ENCODE peak calls at places on chromosome 17, in six cellular contexts. One of them, this sample, is unnamed.

GRCh38 chr17:8659758-8660410 is 29.4 kb upstream of the MYH10 start:
- DNase-seq in mesenchymal stem cell: no peak
- DNase-seq in mesendoderm: no peak
- DNase-seq in neuronal stem cell: no peak
- DNase-seq in H9: no peak
- DNase-seq in trophoblast cell: no peak
- DNase-seq in this sample: no peak

GRCh38 chr17:79979201-79979840 is 56.4 kb downstream of the TBC1D16 start:
- DNase-seq in mesenchymal stem cell: no peak
- DNase-seq in mesendoderm: no peak
- DNase-seq in neuronal stem cell: no peak
- DNase-seq in H9: peak
- DNase-seq in trophoblast cell: no peak
- DNase-seq in this sample: no peak

GRCh38 chr17:4497101-4497824 is 1.4 kb upstream of the SPNS2 start:
- DNase-seq in mesenchymal stem cell: no peak
- DNase-seq in mesendoderm: no peak
- DNase-seq in neuronal stem cell: no peak
- DNase-seq in H9: no peak
- DNase-seq in trophoblast cell: no peak
- DNase-seq in this sample: peak

GRCh38 chr17:70181866-70182265 is 12.5 kb downstream of the KCNJ2 start:
- DNase-seq in mesenchymal stem cell: no peak
- DNase-seq in mesendoderm: no peak
- DNase-seq in neuronal stem cell: no peak
- DNase-seq in H9: no peak
- DNase-seq in trophoblast cell: no peak
- DNase-seq in this sample: peak

GRCh38 chr17:49229805-49230600 is 584 bp downstream of the PHOSPHO1 start:
- DNase-seq in mesenchymal stem cell: peak
- DNase-seq in mesendoderm: no peak
- DNase-seq in neuronal stem cell: no peak
- DNase-seq in H9: no peak
- DNase-seq in trophoblast cell: no peak
- DNase-seq in this sample: no peak

GRCh38 chr17:73340093-73340596 is 28.3 kb upstream of the CDC42EP4 start:
- DNase-seq in mesenchymal stem cell: peak
- DNase-seq in mesendoderm: no peak
- DNase-seq in neuronal stem cell: no peak
- DNase-seq in H9: no peak
- DNase-seq in trophoblast cell: peak
- DNase-seq in this sample: peak

GRCh38 chr17:48051706-48052486 is 3.7 kb downstream of the NFE2L1 start:
- DNase-seq in mesenchymal stem cell: peak
- DNase-seq in mesendoderm: no peak
- DNase-seq in neuronal stem cell: no peak
- DNase-seq in H9: no peak
- DNase-seq in trophoblast cell: peak
- DNase-seq in this sample: peak

GRCh38 chr17:64218066-64218465 is 45.0 kb downstream of the TEX2 start:
- DNase-seq in mesenchymal stem cell: no peak
- DNase-seq in mesendoderm: no peak
- DNase-seq in neuronal stem cell: no peak
- DNase-seq in H9: no peak
- DNase-seq in trophoblast cell: no peak
- DNase-seq in this sample: no peak

GRCh38 chr17:69462010-69462409 is 47.5 kb downstream of the MAP2K6 start:
- DNase-seq in mesenchymal stem cell: no peak
- DNase-seq in mesendoderm: no peak
- DNase-seq in neuronal stem cell: no peak
- DNase-seq in H9: no peak
- DNase-seq in trophoblast cell: no peak
- DNase-seq in this sample: no peak

GRCh38 chr17:61000911-61001310 is 323.3 kb downstream of the BCAS3 start:
- DNase-seq in mesenchymal stem cell: peak
- DNase-seq in mesendoderm: peak
- DNase-seq in neuronal stem cell: no peak
- DNase-seq in H9: no peak
- DNase-seq in trophoblast cell: no peak
- DNase-seq in this sample: peak

GRCh38 chr17:81940538-81941483 is 3.7 kb upstream of the PYCR1 start:
- DNase-seq in mesenchymal stem cell: no peak
- DNase-seq in mesendoderm: no peak
- DNase-seq in neuronal stem cell: no peak
- DNase-seq in H9: no peak
- DNase-seq in trophoblast cell: no peak
- DNase-seq in this sample: no peak

GRCh38 chr17:51778842-51779241 is 379.7 kb downstream of the CA10 start:
- DNase-seq in mesenchymal stem cell: no peak
- DNase-seq in mesendoderm: no peak
- DNase-seq in neuronal stem cell: no peak
- DNase-seq in H9: no peak
- DNase-seq in trophoblast cell: no peak
- DNase-seq in this sample: no peak
- H2BK120ac ChIP-seq in mesenchymal stem cell: no peak
- H2BK120ac ChIP-seq in mesendoderm: no peak
- H2BK120ac ChIP-seq in neuronal stem cell: no peak
- H2BK120ac ChIP-seq in H9: no peak
- H2BK120ac ChIP-seq in trophoblast cell: no peak
- H2BK120ac ChIP-seq in this sample: no peak

DNA sequence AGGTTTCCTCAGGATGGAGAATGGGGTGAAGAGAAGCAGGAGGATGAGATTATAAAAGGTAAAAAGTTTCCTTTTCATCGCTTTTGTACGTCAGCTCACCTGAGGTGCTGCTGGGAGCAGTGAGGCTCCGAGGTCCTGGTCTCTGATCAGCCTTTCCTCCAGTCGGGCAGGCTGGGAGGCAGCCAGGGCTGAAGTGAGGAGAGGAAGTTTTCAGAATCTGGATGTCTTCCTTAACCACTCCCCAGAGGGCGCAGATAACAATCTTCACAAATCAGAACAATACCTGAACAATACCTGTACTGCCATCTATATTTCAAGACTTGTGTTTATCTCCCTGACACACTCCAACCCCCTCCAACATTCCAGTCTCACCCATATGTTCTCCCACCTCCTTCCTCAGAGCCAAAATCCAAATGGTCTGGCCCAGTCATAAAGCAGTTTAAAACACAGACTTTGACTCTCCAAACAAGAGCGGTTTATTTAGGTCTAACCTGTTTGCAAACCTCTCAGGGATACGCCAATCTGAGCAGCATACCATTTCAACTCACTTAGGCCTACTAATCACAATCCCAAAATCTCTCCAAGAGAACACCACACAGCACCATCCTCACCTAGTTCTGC is 6.8 kb downstream of the ZNF18 start:
- DNase-seq in mesenchymal stem cell: no peak
- DNase-seq in mesendoderm: no peak
- DNase-seq in neuronal stem cell: no peak
- DNase-seq in H9: no peak
- DNase-seq in trophoblast cell: no peak
- DNase-seq in this sample: no peak
- H2BK120ac ChIP-seq in mesenchymal stem cell: no peak
- H2BK120ac ChIP-seq in mesendoderm: no peak
- H2BK120ac ChIP-seq in neuronal stem cell: no peak
- H2BK120ac ChIP-seq in H9: no peak
- H2BK120ac ChIP-seq in trophoblast cell: no peak
- H2BK120ac ChIP-seq in this sample: no peak

GRCh38 chr17:76137026-76137350 is 4.1 kb downstream of the FOXJ1 start:
- DNase-seq in mesenchymal stem cell: no peak
- DNase-seq in mesendoderm: no peak
- DNase-seq in neuronal stem cell: no peak
- DNase-seq in H9: no peak
- DNase-seq in trophoblast cell: no peak
- DNase-seq in this sample: no peak
- H2BK120ac ChIP-seq in mesenchymal stem cell: no peak
- H2BK120ac ChIP-seq in mesendoderm: no peak
- H2BK120ac ChIP-seq in neuronal stem cell: peak
- H2BK120ac ChIP-seq in H9: no peak
- H2BK120ac ChIP-seq in trophoblast cell: no peak
- H2BK120ac ChIP-seq in this sample: no peak

DNA sequence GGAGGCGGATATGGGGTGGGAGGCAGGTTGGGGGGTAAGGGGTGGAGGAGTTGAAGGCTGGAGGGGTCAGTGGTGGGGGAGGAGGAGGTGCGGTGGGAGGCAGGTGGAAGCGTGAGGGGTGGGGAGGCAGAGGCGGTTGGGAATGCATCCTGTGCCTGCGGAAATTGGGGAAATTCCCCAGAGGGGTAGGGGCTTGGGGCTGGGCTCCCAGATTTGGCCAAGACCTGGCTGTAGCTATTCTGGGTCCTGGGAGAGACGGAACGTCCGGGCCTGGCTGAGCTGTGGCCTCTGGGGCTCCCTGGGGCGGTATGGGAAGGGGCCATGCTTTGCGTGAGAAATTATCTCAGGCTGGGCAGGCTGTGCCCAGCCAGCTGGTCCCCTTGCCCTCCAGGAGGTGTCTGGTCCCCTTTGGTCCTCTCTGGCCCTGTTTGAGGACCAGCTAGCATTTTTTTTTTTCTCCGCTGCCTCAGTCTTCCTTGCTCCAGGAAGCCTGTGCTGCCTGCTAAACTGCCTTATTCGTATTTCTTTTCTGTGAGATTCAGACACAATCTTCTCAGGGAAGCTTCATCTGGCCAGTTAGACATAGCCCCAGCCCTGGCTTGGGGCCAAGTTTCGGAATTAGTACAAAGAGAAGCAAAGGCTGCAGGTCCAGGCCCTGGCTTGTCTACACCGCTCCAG is 7.3 kb upstream of the TRPV2 start:
- DNase-seq in mesenchymal stem cell: peak
- DNase-seq in mesendoderm: no peak
- DNase-seq in neuronal stem cell: no peak
- DNase-seq in H9: peak
- DNase-seq in trophoblast cell: no peak
- DNase-seq in this sample: peak
- H2BK120ac ChIP-seq in mesenchymal stem cell: no peak
- H2BK120ac ChIP-seq in mesendoderm: no peak
- H2BK120ac ChIP-seq in neuronal stem cell: no peak
- H2BK120ac ChIP-seq in H9: no peak
- H2BK120ac ChIP-seq in trophoblast cell: no peak
- H2BK120ac ChIP-seq in this sample: no peak

GRCh38 chr17:7034955-7035590 is 742 bp upstream of the SLC16A13 start:
- DNase-seq in mesenchymal stem cell: no peak
- DNase-seq in mesendoderm: no peak
- DNase-seq in neuronal stem cell: no peak
- DNase-seq in H9: no peak
- DNase-seq in trophoblast cell: no peak
- DNase-seq in this sample: no peak

GRCh38 chr17:7038025-7038862 is 2.4 kb downstream of the SLC16A13 start:
- DNase-seq in mesenchymal stem cell: no peak
- DNase-seq in mesendoderm: no peak
- DNase-seq in neuronal stem cell: no peak
- DNase-seq in H9: peak
- DNase-seq in trophoblast cell: no peak
- DNase-seq in this sample: no peak

GRCh38 chr17:7035591-7036368 is at the start of gene SLC16A13:
- DNase-seq in mesenchymal stem cell: peak
- DNase-seq in mesendoderm: peak
- DNase-seq in neuronal stem cell: peak
- DNase-seq in H9: peak
- DNase-seq in trophoblast cell: peak
- DNase-seq in this sample: peak
- H2BK120ac ChIP-seq in mesenchymal stem cell: peak
- H2BK120ac ChIP-seq in mesendoderm: no peak
- H2BK120ac ChIP-seq in neuronal stem cell: no peak
- H2BK120ac ChIP-seq in H9: no peak
- H2BK120ac ChIP-seq in trophoblast cell: peak
- H2BK120ac ChIP-seq in this sample: peak

DNA sequence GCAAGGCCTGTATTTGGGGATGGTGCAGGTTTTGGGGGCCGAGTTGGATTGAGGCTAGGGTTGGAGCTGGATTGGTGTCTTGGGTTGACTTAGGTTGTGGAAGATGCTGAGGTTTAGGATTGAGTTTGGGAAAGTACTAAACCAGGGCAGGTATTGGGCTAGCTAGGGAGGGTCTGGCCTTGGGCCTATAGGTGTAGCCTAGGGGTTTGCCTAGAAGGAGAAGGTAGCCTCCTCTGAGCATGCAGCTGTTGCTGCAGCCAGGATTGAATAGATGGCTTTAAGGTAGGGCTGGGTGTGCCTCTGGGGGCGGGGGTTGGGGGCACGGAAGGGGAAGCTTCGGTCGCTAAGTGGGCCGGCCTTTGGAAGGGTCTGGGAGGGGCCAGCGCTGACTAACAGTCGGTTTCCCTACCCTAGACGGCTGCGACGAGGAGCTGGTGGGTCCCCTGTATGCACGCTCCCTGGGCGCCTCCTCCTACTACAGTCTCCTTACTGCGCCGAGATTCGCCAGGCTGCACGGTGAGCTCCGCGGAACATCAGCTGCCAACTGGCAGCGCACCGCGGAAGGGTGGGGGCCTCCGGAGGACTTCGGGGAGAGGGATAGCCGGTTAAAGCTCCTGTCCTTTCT is 1.2 kb downstream of the CNTNAP1 start:
- DNase-seq in mesenchymal stem cell: peak
- DNase-seq in mesendoderm: peak
- DNase-seq in neuronal stem cell: no peak
- DNase-seq in H9: peak
- DNase-seq in trophoblast cell: no peak
- DNase-seq in this sample: peak
- H2BK120ac ChIP-seq in mesenchymal stem cell: peak
- H2BK120ac ChIP-seq in mesendoderm: no peak
- H2BK120ac ChIP-seq in neuronal stem cell: no peak
- H2BK120ac ChIP-seq in H9: no peak
- H2BK120ac ChIP-seq in trophoblast cell: no peak
- H2BK120ac ChIP-seq in this sample: no peak

GRCh38 chr17:58338907-58339774 is 10.5 kb upstream of the TSPOAP1 start:
- DNase-seq in mesenchymal stem cell: peak
- DNase-seq in mesendoderm: peak
- DNase-seq in neuronal stem cell: no peak
- DNase-seq in H9: peak
- DNase-seq in trophoblast cell: no peak
- DNase-seq in this sample: peak
- H2BK120ac ChIP-seq in mesenchymal stem cell: no peak
- H2BK120ac ChIP-seq in mesendoderm: no peak
- H2BK120ac ChIP-seq in neuronal stem cell: no peak
- H2BK120ac ChIP-seq in H9: no peak
- H2BK120ac ChIP-seq in trophoblast cell: peak
- H2BK120ac ChIP-seq in this sample: peak

DNA sequence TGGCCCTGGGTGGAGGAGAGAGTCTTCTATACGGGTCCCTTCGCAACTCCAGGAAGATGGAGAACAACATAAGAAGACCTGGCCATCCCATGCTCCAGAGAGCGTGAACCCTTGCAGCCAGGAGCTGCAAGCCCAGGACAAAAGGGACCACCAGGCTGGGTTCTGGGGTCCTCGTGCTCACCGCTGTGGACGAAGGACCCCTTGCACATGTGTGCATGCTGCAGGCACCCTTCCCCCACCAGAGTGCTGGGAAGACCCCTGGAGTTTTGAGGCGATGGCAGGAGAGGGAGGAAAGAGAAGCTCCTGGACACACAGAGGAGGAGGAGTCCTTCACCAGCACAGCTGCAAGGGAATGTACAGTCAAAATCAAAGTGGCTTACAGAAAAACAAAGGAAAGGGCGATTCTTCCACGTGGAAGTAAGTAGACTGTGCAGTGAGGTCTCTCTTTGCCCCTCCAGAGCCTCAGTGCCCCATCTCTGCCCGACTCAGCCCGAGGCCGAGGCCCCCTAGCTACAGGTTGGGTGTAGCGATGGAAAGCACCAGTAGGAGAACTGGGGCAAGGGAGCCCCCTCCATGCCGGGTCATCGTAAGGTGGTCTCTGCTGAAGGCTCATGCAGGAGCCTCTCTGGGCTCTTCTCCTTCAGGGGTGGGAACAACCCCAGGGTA is 51.3 kb downstream of the PIMREG start:
- DNase-seq in mesenchymal stem cell: no peak
- DNase-seq in mesendoderm: no peak
- DNase-seq in neuronal stem cell: no peak
- DNase-seq in H9: peak
- DNase-seq in trophoblast cell: no peak
- DNase-seq in this sample: no peak
- H2BK120ac ChIP-seq in mesenchymal stem cell: no peak
- H2BK120ac ChIP-seq in mesendoderm: no peak
- H2BK120ac ChIP-seq in neuronal stem cell: no peak
- H2BK120ac ChIP-seq in H9: no peak
- H2BK120ac ChIP-seq in trophoblast cell: no peak
- H2BK120ac ChIP-seq in this sample: no peak

GRCh38 chr17:12349297-12349696 is 316.4 kb upstream of the MYOCD start:
- DNase-seq in mesenchymal stem cell: no peak
- DNase-seq in mesendoderm: no peak
- DNase-seq in neuronal stem cell: no peak
- DNase-seq in H9: no peak
- DNase-seq in trophoblast cell: no peak
- DNase-seq in this sample: peak
- H2BK120ac ChIP-seq in mesenchymal stem cell: no peak
- H2BK120ac ChIP-seq in mesendoderm: no peak
- H2BK120ac ChIP-seq in neuronal stem cell: no peak
- H2BK120ac ChIP-seq in H9: no peak
- H2BK120ac ChIP-seq in trophoblast cell: no peak
- H2BK120ac ChIP-seq in this sample: peak